ENCODE peak calls at places on chromosomes 5 and 9, in seven cellular contexts. D, H, L, X, N, A and T are unnamed samples.

GRCh38 chr5:173618927-173619519 is 2.6 kb upstream of the BOD1 start:
- DNase-seq in D (peak; percentile 75), L (peak; percentile 32), H (peak; percentile 79), A (no peak), N (peak; percentile 58), X (peak; percentile 50), T (no peak)

GRCh38 chr5:125093776-125094175 is 347.3 kb upstream of the ZNF608 start:
- DNase-seq in N (peak; percentile 92), H (no peak), X (no peak), L (peak; percentile 93), D (no peak), A (no peak), T (peak; percentile 41)

GRCh38 chr5:1007221-1007680 is 1.4 kb upstream of the NKD2 start:
- DNase-seq in D (no peak), A (no peak), N (no peak), H (peak; percentile 26), L (no peak), X (no peak), T (no peak)

GRCh38 chr5:43602456-43602817 is 543 bp upstream of the NNT start:
- DNase-seq in L (peak; percentile 53), A (no peak), D (peak; percentile 65), H (peak; percentile 50), N (peak; percentile 50), X (peak; percentile 58), T (no peak)

GRCh38 chr5:14937277-14937676 is 65.7 kb upstream of the ANKH start:
- DNase-seq in A (no peak), L (peak; percentile 52), X (no peak), N (no peak), D (no peak), H (no peak), T (no peak)

GRCh38 chr5:107396351-107396690 is 274.4 kb downstream of the EFNA5 start:
- DNase-seq in A (no peak), H (no peak), L (no peak), X (no peak), N (no peak), D (no peak), T (no peak)

GRCh38 chr5:143543358-143544255 is 140.1 kb upstream of the NR3C1 start:
- DNase-seq in N (peak; percentile 76), X (no peak), D (no peak), A (no peak), L (peak; percentile 81), H (no peak), T (no peak)

GRCh38 chr9:36976371-36977030 is 57.6 kb downstream of the PAX5 start:
- DNase-seq in A (no peak), X (no peak), D (no peak), H (no peak), L (no peak), N (no peak), T (peak; percentile 50)

GRCh38 chr9:90988318-90988717 is 186.7 kb downstream of the SYK start:
- DNase-seq in X (no peak), A (no peak), D (no peak), H (no peak), L (peak; percentile 43), N (peak; percentile 65), T (no peak)

GRCh38 chr9:38274746-38275250 is 117.7 kb upstream of the ALDH1B1 start:
- DNase-seq in X (peak; percentile 31), A (no peak), L (no peak), H (peak; percentile 2), D (no peak), N (no peak), T (no peak)

DNA sequence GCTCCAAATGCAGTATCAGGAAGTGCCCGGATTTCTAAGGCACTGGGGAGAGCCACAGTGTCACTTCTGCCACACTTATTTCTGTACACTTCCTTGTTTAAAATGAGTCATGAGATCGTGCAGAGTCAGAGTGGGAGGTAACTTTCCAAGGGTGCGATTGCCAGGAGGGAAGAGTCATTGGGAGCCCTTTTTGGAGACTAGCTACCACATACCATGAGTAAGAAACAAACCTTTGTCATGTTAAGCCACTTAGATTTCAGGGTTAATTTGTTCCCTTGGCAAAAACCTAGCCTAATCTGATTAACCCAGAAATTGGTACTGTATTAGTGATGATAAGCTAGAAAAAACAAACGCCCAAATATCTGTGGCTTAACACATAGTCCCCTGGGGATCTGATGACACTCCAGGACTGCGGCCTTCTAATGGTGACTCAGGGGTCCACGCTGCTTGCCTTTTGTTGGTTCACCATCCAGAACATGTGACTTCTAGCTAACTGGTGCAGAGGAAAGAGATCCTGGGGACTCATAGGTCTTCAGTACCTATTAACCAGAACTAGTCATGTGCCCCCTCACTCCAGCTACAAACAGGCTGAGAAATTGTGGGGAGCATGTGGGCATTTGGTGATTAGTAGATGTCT is 48.6 kb upstream of the TLE1 start:
- DNase-seq in A (no peak), X (no peak), L (peak; percentile 92), D (peak; percentile 62), N (peak; percentile 91), H (peak; percentile 54), T (peak; percentile 80)
- H3K27ac ChIP-seq in A (no peak overlapping the region), X (no peak overlapping the region), L (peak overlapping the region; percentile 31), D (peak overlapping the region; percentile 92), N (peak overlapping the region; percentile 0), H (no peak overlapping the region), T (peak overlapping the region; percentile 22)

GRCh38 chr9:94980947-94981632 is 254.6 kb downstream of the AOPEP start:
- DNase-seq in D (no peak), N (no peak), H (no peak), L (no peak), X (no peak), A (no peak), T (no peak)
- H3K27ac ChIP-seq in D (peak overlapping the region; percentile 71), N (no peak overlapping the region), H (no peak overlapping the region), L (no peak overlapping the region), X (no peak overlapping the region), A (no peak overlapping the region), T (no peak overlapping the region)

GRCh38 chr9:137028281-137029057 is 432 bp upstream of the ABCA2 start:
- DNase-seq in D (peak; percentile 91), L (no peak), N (peak; percentile 11), H (peak; percentile 87), A (peak; percentile 77), X (peak; percentile 82), T (no peak)
- H3K27ac ChIP-seq in D (peak overlapping the region; percentile 72), L (no peak overlapping the region), N (no peak overlapping the region), H (peak overlapping the region; percentile 78), A (peak overlapping the region; percentile 56), X (peak overlapping the region; percentile 37), T (no peak overlapping the region)

DNA sequence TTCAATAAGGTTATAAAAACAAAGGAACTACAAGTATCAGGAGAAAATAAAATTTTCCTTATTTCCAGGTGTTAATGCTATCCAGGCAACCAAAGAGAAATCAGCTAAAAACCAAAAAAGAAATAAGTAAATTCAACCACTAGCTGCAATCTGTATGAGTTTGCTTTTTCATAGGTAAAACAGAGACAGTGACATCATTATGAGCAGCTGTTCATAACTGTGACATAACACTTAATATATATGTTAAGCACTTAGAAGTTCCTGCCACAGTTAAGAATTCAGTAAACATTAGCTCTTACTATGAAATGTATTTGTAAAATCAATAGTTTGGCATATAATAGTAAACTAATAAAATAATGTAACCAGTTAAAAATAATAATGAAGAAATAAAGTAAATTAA is 20.9 kb downstream of the P4HA2 start:
- DNase-seq in D (no peak), N (no peak), A (no peak), X (no peak), H (no peak), L (no peak), T (no peak)
- H3K27ac ChIP-seq in D (no peak overlapping the region), N (no peak overlapping the region), A (peak overlapping the region; percentile 79), X (no peak overlapping the region), H (no peak overlapping the region), L (no peak overlapping the region), T (no peak overlapping the region)

DNA sequence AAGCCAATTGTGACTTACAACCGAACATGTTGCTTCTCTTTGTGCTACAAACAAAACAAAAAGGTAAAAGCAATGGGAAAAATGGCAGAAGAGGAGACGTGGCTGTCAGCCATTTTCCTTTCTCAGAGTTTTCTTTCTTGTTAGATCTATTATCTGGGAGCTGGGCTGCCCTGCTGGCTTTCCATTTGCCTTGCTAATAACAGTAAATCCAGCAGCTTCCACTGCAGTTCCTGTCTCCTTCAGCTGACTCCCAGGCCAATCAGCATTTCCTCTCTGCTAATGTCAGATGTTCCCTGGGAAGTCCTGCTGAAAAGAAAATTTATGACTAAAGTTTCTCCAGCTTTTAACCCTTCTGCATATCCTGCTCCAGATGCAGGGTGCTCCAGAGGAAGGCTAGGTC is 182.5 kb downstream of the MAPKAP1 start:
- DNase-seq in L (no peak), H (no peak), A (no peak), X (no peak), N (peak; percentile 23), D (no peak), T (no peak)
- H3K27ac ChIP-seq in L (no peak overlapping the region), H (no peak overlapping the region), A (no peak overlapping the region), X (no peak overlapping the region), N (peak overlapping the region; percentile 14), D (no peak overlapping the region), T (no peak overlapping the region)

DNA sequence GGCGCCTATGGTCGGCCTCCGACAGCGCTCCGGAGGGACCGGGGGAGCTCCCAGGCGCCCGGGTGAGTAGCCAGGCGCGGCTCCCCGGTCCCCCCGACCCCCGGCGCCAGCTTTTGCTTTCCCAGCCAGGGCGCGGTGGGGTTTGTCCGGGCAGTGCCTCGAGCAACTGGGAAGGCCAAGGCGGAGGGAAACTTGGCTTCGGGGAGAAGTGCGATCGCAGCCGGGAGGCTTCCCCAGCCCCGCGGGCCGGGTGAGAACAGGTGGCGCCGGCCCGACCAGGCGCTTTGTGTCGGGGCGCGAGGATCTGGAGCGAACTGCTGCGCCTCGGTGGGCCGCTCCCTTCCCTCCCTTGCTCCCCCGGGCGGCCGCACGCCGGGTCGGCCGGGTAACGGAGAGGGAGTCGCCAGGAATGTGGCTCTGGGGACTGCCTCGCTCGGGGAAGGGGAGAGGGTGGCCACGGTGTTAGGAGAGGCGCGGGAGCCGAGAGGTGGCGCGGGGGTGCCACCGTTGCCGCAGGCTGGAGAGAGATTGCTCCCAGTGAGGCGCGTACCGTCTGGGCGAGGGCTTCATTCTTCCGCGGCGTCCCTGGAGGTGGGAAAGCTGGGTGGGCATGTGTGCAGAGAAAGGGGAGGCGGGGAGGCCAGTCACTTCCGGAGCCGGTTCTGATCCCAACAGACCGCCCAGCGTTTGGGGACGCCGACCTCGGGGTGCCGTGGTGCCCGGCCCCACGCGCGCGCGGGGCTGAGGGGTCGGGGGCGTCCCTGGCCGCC is 564 bp downstream of the DAPK1 start:
- DNase-seq in N (no peak), L (peak; percentile 56), H (peak; percentile 67), X (no peak), D (peak; percentile 81), A (peak; percentile 42), T (no peak)
- H3K27ac ChIP-seq in N (no peak overlapping the region), L (no peak overlapping the region), H (peak overlapping the region; percentile 65), X (no peak overlapping the region), D (peak overlapping the region; percentile 88), A (peak overlapping the region; percentile 53), T (no peak overlapping the region)

GRCh38 chr9:133406480-133407307 is 11.1 kb downstream of the REXO4 start:
- DNase-seq in X (peak; percentile 84), L (peak; percentile 56), D (peak; percentile 88), N (peak; percentile 70), H (peak; percentile 88), A (peak; percentile 75), T (no peak)
- H3K27ac ChIP-seq in X (no peak overlapping the region), L (no peak overlapping the region), D (no peak overlapping the region), N (no peak overlapping the region), H (no peak overlapping the region), A (no peak overlapping the region), T (no peak overlapping the region)

GRCh38 chr9:128162215-128163026 is 2.4 kb downstream of the BBLN start:
- DNase-seq in A (peak; percentile 70), H (no peak), D (no peak), X (no peak), L (peak; percentile 23), N (no peak), T (no peak)
- H3K27ac ChIP-seq in A (no peak overlapping the region), H (no peak overlapping the region), D (no peak overlapping the region), X (no peak overlapping the region), L (no peak overlapping the region), N (no peak overlapping the region), T (no peak overlapping the region)

GRCh38 chr5:95940758-95941682 is 20.6 kb downstream of the ELL2 start:
- DNase-seq in L (peak; percentile 47), D (no peak), X (no peak), A (no peak), N (no peak), H (no peak), T (no peak)
- H3K27ac ChIP-seq in L (no peak overlapping the region), D (no peak overlapping the region), X (no peak overlapping the region), A (no peak overlapping the region), N (peak overlapping the region; percentile 66), H (no peak overlapping the region), T (peak overlapping the region; percentile 18)